ENCODE peak calls at places on chromosomes 11 and 22, in seven cellular contexts. T is aorta, A is cardiac fibroblast, R is GM12865, K is testis, C is A549, M is lower leg skin. P is an unnamed sample.

GRCh38 chr22:49666146-49666809 is 161.4 kb downstream of the BRD1 start:
- DNase-seq in R (no peak), T (peak; percentile 27), M (no peak), A (no peak), C (no peak), K (no peak), P (no peak)

GRCh38 chr11:43866520-43866919 is 14.1 kb upstream of the ALKBH3 start:
- DNase-seq in R (no peak), M (no peak), K (no peak), T (no peak), A (peak; percentile 73), C (no peak), P (peak; percentile 14)

GRCh38 chr11:42840176-42840829 is 471.5 kb upstream of the API5 start:
- DNase-seq in K (no peak), A (no peak), T (no peak), M (no peak), R (peak; percentile 5), C (no peak), P (no peak)

GRCh38 chr22:38872831-38873248 is 824 bp upstream of the CBX6 start:
- DNase-seq in K (peak; percentile 77), T (peak; percentile 82), R (no peak), M (peak; percentile 35), A (no peak), C (peak; percentile 37), P (no peak)

GRCh38 chr22:38135133-38135706 is 24.7 kb upstream of the BAIAP2L2 start:
- DNase-seq in M (no peak), C (peak; percentile 56), K (no peak), R (no peak), A (peak; percentile 94), T (peak; percentile 51), P (peak; percentile 47)

GRCh38 chr11:120306519-120307242 is 18.4 kb upstream of the TLCD5 start:
- DNase-seq in K (no peak), R (no peak), A (peak; percentile 95), T (peak; percentile 72), C (peak; percentile 65), M (no peak), P (peak; percentile 66)

GRCh38 chr11:122524532-122524882 is 131.0 kb upstream of the UBASH3B start:
- DNase-seq in M (no peak), K (no peak), R (no peak), A (no peak), T (no peak), C (no peak), P (no peak)

GRCh38 chr11:64875369-64876225 is 2.8 kb downstream of the EHD1 start:
- DNase-seq in K (no peak), T (no peak), R (peak; percentile 51), M (no peak), A (no peak), C (no peak), P (no peak)

GRCh38 chr11:62664405-62665074 is 470 bp downstream of the C11orf98 start:
- DNase-seq in M (no peak), K (peak; percentile 50), A (peak; percentile 57), R (peak; percentile 86), T (no peak), C (peak; percentile 72), P (no peak)

GRCh38 chr22:34055525-34056200 is 135.4 kb upstream of the LARGE1 start:
- DNase-seq in C (peak; percentile 39), T (no peak), K (peak; percentile 14), R (peak; percentile 63), A (peak; percentile 3), M (no peak), P (no peak)

GRCh38 chr11:76861490-76861953 is 804 bp downstream of the ACER3 start:
- DNase-seq in C (no peak), M (no peak), A (no peak), K (no peak), T (no peak), R (no peak), P (no peak)

GRCh38 chr11:66291303-66291705 is 390 bp upstream of the TMEM151A start:
- DNase-seq in A (no peak), R (no peak), T (peak; percentile 57), C (no peak), K (no peak), M (no peak), P (no peak)

GRCh38 chr11:96134622-96135021 is 208.4 kb downstream of the MAML2 start:
- DNase-seq in A (peak; percentile 42), C (peak; percentile 35), M (no peak), K (no peak), T (no peak), R (no peak), P (no peak)

GRCh38 chr11:14078941-14079522 is 116.5 kb downstream of the SPON1 start:
- DNase-seq in M (no peak), C (no peak), R (no peak), T (no peak), A (no peak), K (no peak), P (no peak)

GRCh38 chr11:133082851-133083488 is 449.3 kb downstream of the OPCML start:
- DNase-seq in A (peak; percentile 24), C (peak; percentile 27), R (peak; percentile 57), K (peak; percentile 72), M (no peak), T (peak; percentile 60), P (no peak)

GRCh38 chr11:65382036-65382803 is at the start of gene SLC25A45:
- DNase-seq in R (peak; percentile 91), K (peak; percentile 92), T (peak; percentile 95), C (peak; percentile 98), M (peak; percentile 94), A (peak; percentile 99), P (peak; percentile 99)

GRCh38 chr22:45420539-45420938 is 7.0 kb downstream of the RIBC2 start:
- DNase-seq in M (no peak), R (no peak), T (no peak), C (no peak), A (no peak), K (no peak), P (no peak)

GRCh38 chr11:108498046-108498815 is at the start of gene POGLUT3:
- DNase-seq in M (peak; percentile 32), A (peak; percentile 41), C (peak; percentile 29), T (peak; percentile 74), K (peak; percentile 54), R (peak; percentile 68), P (no peak)

GRCh38 chr11:121426476-121427454 is 25.3 kb upstream of the SORL1 start:
- DNase-seq in R (peak; percentile 70), T (peak; percentile 64), C (no peak), K (peak; percentile 80), M (no peak), A (no peak), P (no peak)

GRCh38 chr22:42079319-42080251 is at the start of gene SMDT1:
- DNase-seq in K (peak; percentile 99), C (peak; percentile 97), A (peak; percentile 99), R (peak; percentile 100), T (peak; percentile 100), M (peak; percentile 98), P (peak; percentile 93)

GRCh38 chr11:15826826-15827225 is 529.5 kb downstream of the SOX6 start:
- DNase-seq in M (no peak), C (peak; percentile 20), K (peak; percentile 63), T (no peak), R (peak; percentile 29), A (peak; percentile 33), P (no peak)

GRCh38 chr22:40385041-40385782 is 14.8 kb downstream of the SGSM3 start:
- DNase-seq in T (no peak), R (peak; percentile 74), M (no peak), C (no peak), K (no peak), A (peak; percentile 22), P (no peak)

GRCh38 chr11:72735495-72736027 is 16.6 kb downstream of the ARAP1 start:
- DNase-seq in M (no peak), A (peak; percentile 67), R (no peak), K (no peak), C (peak; percentile 35), T (no peak), P (peak; percentile 26)

GRCh38 chr22:35315855-35316745 is 16.4 kb downstream of the TOM1 start:
- DNase-seq in C (no peak), A (no peak), M (peak; percentile 76), T (peak; percentile 21), K (no peak), R (no peak), P (no peak)

GRCh38 chr11:65279713-65280459 is 18.1 kb downstream of the POLA2 start:
- DNase-seq in C (peak; percentile 84), R (peak; percentile 75), M (no peak), K (no peak), A (peak; percentile 99), T (peak; percentile 62), P (peak; percentile 96)

GRCh38 chr22:25057013-25057881 is 104.7 kb downstream of the KIAA1671 start:
- DNase-seq in R (peak; percentile 62), M (peak; percentile 55), T (peak; percentile 62), C (peak; percentile 56), K (peak; percentile 79), A (peak; percentile 55), P (no peak)

GRCh38 chr11:103898577-103899336 is 137.7 kb upstream of the DDI1 start:
- DNase-seq in R (peak; percentile 89), M (no peak), A (no peak), T (no peak), K (no peak), C (no peak), P (no peak)

GRCh38 chr11:103894673-103895072 is 141.8 kb upstream of the DDI1 start:
- DNase-seq in K (no peak), T (no peak), R (no peak), M (no peak), A (no peak), C (no peak), P (no peak)

GRCh38 chr11:103897156-103897555 is 139.3 kb upstream of the DDI1 start:
- DNase-seq in C (no peak), K (no peak), M (no peak), A (peak; percentile 5), R (peak; percentile 27), T (no peak), P (no peak)

GRCh38 chr11:103901656-103902055 is 134.8 kb upstream of the DDI1 start:
- DNase-seq in K (no peak), M (no peak), R (no peak), T (no peak), C (no peak), A (no peak), P (no peak)

GRCh38 chr11:103898065-103898464 is 138.4 kb upstream of the DDI1 start:
- DNase-seq in R (peak; percentile 74), T (no peak), K (no peak), A (no peak), M (no peak), C (no peak), P (no peak)
- H3K4me3 ChIP-seq in R (peak overlapping the region; percentile 14), T (no peak overlapping the region), K (no peak overlapping the region), A (no peak overlapping the region), M (no peak overlapping the region), C (no peak overlapping the region), P (no peak overlapping the region)

GRCh38 chr11:2134022-2135010 is 4.9 kb downstream of the IGF2 start:
- DNase-seq in A (no peak), K (no peak), T (peak; percentile 37), C (no peak), R (no peak), M (no peak), P (no peak)
- H3K4me3 ChIP-seq in A (no peak overlapping the region), K (no peak overlapping the region), T (no peak overlapping the region), C (no peak overlapping the region), R (no peak overlapping the region), M (no peak overlapping the region), P (peak overlapping the region; percentile 44)

GRCh38 chr11:1571760-1572199 is 291 bp downstream of the DUSP8 start:
- DNase-seq in K (no peak), A (no peak), R (no peak), T (no peak), M (no peak), C (no peak), P (no peak)
- H3K4me3 ChIP-seq in K (peak overlapping the region; percentile 65), A (no peak overlapping the region), R (no peak overlapping the region), T (peak overlapping the region; percentile 67), M (no peak overlapping the region), C (peak overlapping the region; percentile 74), P (peak overlapping the region; percentile 54)

GRCh38 chr11:10898763-10899541 is 41.1 kb upstream of the ZBED5 start:
- DNase-seq in M (no peak), K (no peak), R (no peak), C (no peak), T (no peak), A (no peak), P (no peak)
- H3K4me3 ChIP-seq in M (no peak overlapping the region), K (no peak overlapping the region), R (no peak overlapping the region), C (no peak overlapping the region), T (no peak overlapping the region), A (peak overlapping the region; percentile 3), P (no peak overlapping the region)

P was measured in skeletal muscle cell.